ENCODE peak calls at places on chromosomes 2 and 18, in nine cellular contexts. E is breast epithelium, H is OCI-LY7, Q is cardiac fibroblast, G is nephron progenitor cell, D is ovary, X is GM20000, I is fibroblast of mammary gland, A is neural crest cell. O is an unnamed sample.

GRCh38 chr2:216619411-216620393 is 13.5 kb upstream of the IGFBP2 start:
- DNase-seq in X (no peak), E (no peak), Q (peak), D (no peak), H (no peak), I (peak), A (peak), G (no peak), O (no peak)

GRCh38 chr18:21134895-21135294 is 23.3 kb upstream of the ROCK1 start:
- DNase-seq in A (no peak), H (peak), G (no peak), Q (peak), E (no peak), X (peak), I (peak), D (no peak), O (no peak)

GRCh38 chr18:25300492-25300891 is 51.5 kb downstream of the ZNF521 start:
- DNase-seq in X (no peak), I (no peak), A (no peak), E (no peak), G (no peak), D (no peak), Q (no peak), H (no peak), O (no peak)

GRCh38 chr2:65974067-65974723 is 460.7 kb upstream of the MEIS1 start:
- DNase-seq in A (no peak), H (no peak), X (no peak), I (peak), Q (no peak), D (no peak), E (no peak), G (no peak), O (no peak)

GRCh38 chr2:232061265-232061664 is 99.8 kb downstream of the DIS3L2 start:
- DNase-seq in H (no peak), G (no peak), X (no peak), E (no peak), D (no peak), I (no peak), A (no peak), Q (no peak), O (no peak)

GRCh38 chr2:224513991-224514390 is 71.2 kb downstream of the CUL3 start:
- DNase-seq in Q (peak), E (no peak), A (no peak), I (no peak), X (no peak), H (no peak), G (no peak), D (no peak), O (no peak)

GRCh38 chr2:217654173-217654572 is 348.6 kb downstream of the TNS1 start:
- DNase-seq in X (no peak), E (no peak), D (no peak), H (no peak), G (no peak), Q (no peak), A (no peak), I (no peak), O (no peak)

GRCh38 chr2:10329880-10330699 is 27.4 kb downstream of the HPCAL1 start:
- DNase-seq in E (no peak), A (no peak), Q (peak), I (peak), H (peak), X (no peak), G (no peak), D (no peak), O (no peak)

GRCh38 chr2:233199870-233200269 is 51.6 kb upstream of the ATG16L1 start:
- DNase-seq in Q (no peak), D (no peak), X (no peak), I (no peak), H (no peak), A (no peak), G (no peak), E (no peak), O (no peak)

GRCh38 chr18:76684265-76684664 is 138.1 kb upstream of the ZNF236 start:
- DNase-seq in A (no peak), X (no peak), I (no peak), D (no peak), E (no peak), Q (no peak), H (no peak), G (no peak), O (no peak)

GRCh38 chr2:201707753-201708152 is 9.3 kb upstream of the MPP4 start:
- DNase-seq in E (no peak), I (peak), D (no peak), A (no peak), G (no peak), Q (peak), X (no peak), H (no peak), O (no peak)

GRCh38 chr2:150544731-150545130 is 57.3 kb upstream of the RND3 start:
- DNase-seq in A (no peak), E (no peak), X (no peak), D (no peak), Q (no peak), I (no peak), G (no peak), H (no peak), O (no peak)

GRCh38 chr2:204691911-204692510 is 146.7 kb downstream of the PARD3B start:
- DNase-seq in H (peak), A (peak), Q (peak), X (peak), E (peak), I (peak), G (peak), D (peak), O (peak)

GRCh38 chr2:240086563-240086962 is 33.2 kb upstream of the OR6B3 start:
- DNase-seq in G (no peak), Q (no peak), H (no peak), E (no peak), I (no peak), X (no peak), D (no peak), A (no peak), O (no peak)

GRCh38 chr2:173402405-173402974 is 47.8 kb downstream of the CDCA7 start:
- DNase-seq in I (peak), A (peak), Q (peak), D (peak), H (peak), G (peak), X (peak), E (peak), O (peak)

GRCh38 chr2:237723613-237724012 is 75.0 kb upstream of the RBM44 start:
- DNase-seq in X (peak), Q (no peak), A (peak), H (peak), D (no peak), G (no peak), E (peak), I (peak), O (no peak)

GRCh38 chr2:67684991-67685390 is 287.9 kb downstream of the ETAA1 start:
- DNase-seq in E (no peak), Q (no peak), I (no peak), D (no peak), A (no peak), H (no peak), X (no peak), G (no peak), O (no peak)

GRCh38 chr18:3061581-3062416 is 48.9 kb upstream of the LPIN2 start:
- DNase-seq in Q (no peak), A (no peak), D (no peak), X (no peak), H (no peak), E (no peak), G (no peak), I (no peak), O (no peak)

GRCh38 chr18:61883547-61883946 is 9.3 kb downstream of the RNF152 start:
- DNase-seq in G (no peak), A (no peak), H (no peak), E (no peak), I (no peak), D (no peak), X (no peak), Q (no peak), O (no peak)

GRCh38 chr2:88442501-88442900 is 10.0 kb downstream of the FOXI3 start:
- DNase-seq in G (no peak), X (no peak), D (no peak), A (no peak), I (no peak), H (no peak), E (no peak), Q (no peak), O (no peak)

GRCh38 chr2:128440666-128441340 is 122.1 kb upstream of the HS6ST1 start:
- DNase-seq in G (no peak), X (no peak), H (no peak), D (no peak), A (no peak), E (peak), Q (no peak), I (no peak), O (no peak)

GRCh38 chr2:10884530-10885478 is 26.9 kb upstream of the KCNF1 start:
- DNase-seq in A (no peak), I (no peak), G (no peak), E (no peak), H (no peak), D (no peak), X (no peak), Q (no peak), O (no peak)

GRCh38 chr18:69999671-70000070 is 52.0 kb upstream of the CD226 start:
- DNase-seq in E (no peak), I (no peak), D (no peak), X (no peak), H (no peak), G (no peak), A (no peak), Q (no peak), O (no peak)

GRCh38 chr2:224689539-224689938 is 26.6 kb downstream of the CCDC195 start:
- DNase-seq in D (no peak), X (no peak), E (no peak), Q (no peak), G (no peak), H (no peak), I (no peak), A (no peak), O (no peak)

GRCh38 chr2:101442667-101443061 is 32.2 kb downstream of the RFX8 start:
- DNase-seq in E (no peak), D (no peak), G (no peak), Q (no peak), I (no peak), X (no peak), A (no peak), H (no peak), O (no peak)

GRCh38 chr2:239811001-239811798 is 213.9 kb downstream of the NDUFA10 start:
- DNase-seq in E (no peak), Q (no peak), A (no peak), I (no peak), D (no peak), G (no peak), X (no peak), H (no peak), O (no peak)

GRCh38 chr18:28723506-28723905 is 546.6 kb upstream of the CDH2 start:
- DNase-seq in H (no peak), I (no peak), G (no peak), A (no peak), X (no peak), D (no peak), E (no peak), Q (no peak), O (no peak)

GRCh38 chr2:237733677-237734300 is 64.8 kb upstream of the RBM44 start:
- DNase-seq in I (no peak), E (peak), A (no peak), D (no peak), Q (no peak), G (no peak), H (no peak), X (no peak), O (no peak)

GRCh38 chr2:45168731-45169338 is 159.6 kb upstream of the SIX2 start:
- DNase-seq in H (no peak), D (no peak), I (peak), X (peak), A (peak), Q (peak), E (no peak), G (peak), O (no peak)

GRCh38 chr2:162795312-162795711 is 43.3 kb downstream of the KCNH7 start:
- DNase-seq in X (no peak), G (no peak), Q (no peak), I (no peak), D (no peak), A (no peak), E (no peak), H (no peak), O (no peak)

GRCh38 chr2:124426630-124427029 is 401.5 kb downstream of the CNTNAP5 start:
- DNase-seq in D (no peak), G (no peak), I (no peak), E (no peak), A (no peak), Q (no peak), X (no peak), H (no peak), O (no peak)
- TF ChIP-seq CTCF in D (no peak), G (no peak), I (no peak), E (no peak), A (no peak), Q (no peak), X (no peak), H (no peak), O (no peak)

GRCh38 chr2:43796206-43796605 is 22.4 kb downstream of the DYNC2LI1 start:
- DNase-seq in H (no peak), I (no peak), E (no peak), G (no peak), D (no peak), X (no peak), A (no peak), Q (no peak), O (no peak)

GRCh38 chr2:43802135-43802534 is 28.3 kb downstream of the DYNC2LI1 start:
- DNase-seq in G (no peak), E (no peak), H (no peak), I (no peak), X (no peak), Q (no peak), A (no peak), D (no peak), O (no peak)

GRCh38 chr2:43800894-43801293 is 27.1 kb downstream of the DYNC2LI1 start:
- DNase-seq in I (no peak), X (no peak), A (no peak), Q (no peak), D (no peak), H (no peak), E (no peak), G (no peak), O (no peak)

GRCh38 chr2:43803113-43803512 is 29.3 kb downstream of the DYNC2LI1 start:
- DNase-seq in D (no peak), A (no peak), G (no peak), Q (peak), X (no peak), I (peak), E (no peak), H (no peak), O (no peak)

DNA sequence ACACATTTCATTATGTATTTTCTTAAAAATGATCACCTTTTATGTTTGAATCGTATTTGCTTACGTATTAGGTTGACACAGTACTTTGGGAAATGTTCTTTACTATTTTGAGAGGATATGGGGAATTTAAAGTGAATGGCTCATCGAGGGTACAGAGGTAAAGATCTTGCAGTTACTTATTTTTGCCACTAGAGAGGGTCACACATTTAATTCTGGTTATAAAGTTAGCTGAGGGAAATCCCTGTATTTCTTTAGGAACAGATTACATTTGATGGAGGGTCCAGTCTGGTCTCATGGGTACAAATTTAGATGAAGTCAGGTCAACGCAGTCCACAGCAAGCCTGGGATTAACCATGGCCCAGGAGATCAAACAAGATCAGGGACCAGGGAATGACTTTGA is 24.5 kb downstream of the DYNC2LI1 start:
- DNase-seq in X (no peak), Q (peak), E (no peak), I (no peak), G (no peak), D (no peak), H (no peak), A (no peak), O (no peak)
- TF ChIP-seq CTCF in X (no peak), Q (peak), E (no peak), I (peak), G (peak), D (no peak), H (peak), A (peak), O (peak)

GRCh38 chr2:60707750-60708371 is 48.2 kb upstream of the PAPOLG start:
- DNase-seq in H (peak), D (no peak), G (no peak), X (peak), A (peak), Q (peak), I (peak), E (no peak), O (no peak)
- TF ChIP-seq CTCF in H (peak), D (no peak), G (peak), X (peak), A (peak), Q (peak), I (peak), E (peak), O (peak)

GRCh38 chr2:7379799-7380198 is 462.6 kb downstream of the RNF144A start:
- DNase-seq in E (no peak), X (no peak), I (no peak), Q (no peak), A (no peak), G (no peak), H (no peak), D (no peak), O (no peak)
- TF ChIP-seq CTCF in E (no peak), X (no peak), I (no peak), Q (no peak), A (no peak), G (no peak), H (peak), D (no peak), O (peak)

DNA sequence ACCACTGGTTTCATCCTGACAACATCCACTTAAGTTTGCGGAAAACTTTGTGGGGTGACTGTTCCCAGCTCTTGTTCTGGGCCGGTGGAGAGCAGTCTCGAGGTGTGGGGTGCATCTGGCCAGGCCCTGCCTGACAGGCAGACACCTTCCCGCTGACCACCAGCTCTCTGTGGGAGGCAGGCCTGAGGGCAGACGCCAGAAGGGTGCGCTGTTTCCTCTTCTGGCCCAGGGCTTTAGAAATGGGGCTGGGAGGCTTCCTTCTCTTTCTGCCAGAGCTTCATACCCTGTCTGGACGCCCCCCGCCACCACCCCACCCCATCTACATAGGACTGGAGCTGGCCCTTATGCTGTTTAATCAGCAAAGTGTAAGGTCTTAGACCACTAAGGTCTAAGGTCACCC is 263.8 kb downstream of the LOXHD1 start:
- DNase-seq in Q (no peak), E (no peak), H (peak), X (no peak), D (no peak), A (no peak), I (no peak), G (peak), O (no peak)
- TF ChIP-seq CTCF in Q (no peak), E (no peak), H (peak), X (no peak), D (no peak), A (no peak), I (no peak), G (peak), O (peak)